ENCODE peak calls at places on chromosome 5, in six cellular contexts. One of them, this sample, is unnamed.

GRCh38 chr5:2352101-2352861 is 399.2 kb downstream of the IRX2 start:
- DNase-seq in Karpas-422: no peak
- DNase-seq in trophoblast cell: peak; percentile 4
- DNase-seq in A549: no peak
- DNase-seq in OCI-LY7: no peak
- DNase-seq in heart right ventricle: no peak
- DNase-seq in this sample: no peak

GRCh38 chr5:1417586-1418225 is 27.5 kb downstream of the SLC6A3 start:
- DNase-seq in trophoblast cell: no peak
- DNase-seq in Karpas-422: no peak
- DNase-seq in OCI-LY7: no peak
- DNase-seq in heart right ventricle: no peak
- DNase-seq in A549: no peak
- DNase-seq in this sample: no peak

GRCh38 chr5:72290356-72291133 is 29.5 kb downstream of the MRPS27 start:
- DNase-seq in heart right ventricle: no peak
- DNase-seq in A549: no peak
- DNase-seq in Karpas-422: peak; percentile 86
- DNase-seq in OCI-LY7: peak; percentile 64
- DNase-seq in trophoblast cell: no peak
- DNase-seq in this sample: no peak

GRCh38 chr5:92922231-92922967 is 658.6 kb downstream of the NR2F1-AS1 start:
- DNase-seq in Karpas-422: no peak
- DNase-seq in OCI-LY7: no peak
- DNase-seq in A549: no peak
- DNase-seq in trophoblast cell: peak; percentile 15
- DNase-seq in heart right ventricle: no peak
- DNase-seq in this sample: no peak

GRCh38 chr5:147628054-147628895 is 118.4 kb upstream of the DPYSL3 start:
- DNase-seq in Karpas-422: peak; percentile 93
- DNase-seq in OCI-LY7: peak; percentile 71
- DNase-seq in heart right ventricle: no peak
- DNase-seq in trophoblast cell: peak; percentile 91
- DNase-seq in A549: peak; percentile 61
- DNase-seq in this sample: peak; percentile 97

GRCh38 chr5:143405747-143406098 is 2.2 kb upstream of the NR3C1 start:
- DNase-seq in trophoblast cell: no peak
- DNase-seq in Karpas-422: no peak
- DNase-seq in heart right ventricle: no peak
- DNase-seq in OCI-LY7: no peak
- DNase-seq in A549: no peak
- DNase-seq in this sample: no peak

GRCh38 chr5:35854248-35854647 is 2.4 kb upstream of the IL7R start:
- DNase-seq in Karpas-422: no peak
- DNase-seq in OCI-LY7: no peak
- DNase-seq in trophoblast cell: no peak
- DNase-seq in heart right ventricle: no peak
- DNase-seq in A549: no peak
- DNase-seq in this sample: no peak

GRCh38 chr5:129410488-129410887 is 49.6 kb upstream of the ADAMTS19 start:
- DNase-seq in OCI-LY7: no peak
- DNase-seq in heart right ventricle: no peak
- DNase-seq in Karpas-422: no peak
- DNase-seq in trophoblast cell: peak; percentile 52
- DNase-seq in A549: no peak
- DNase-seq in this sample: no peak

GRCh38 chr5:145483211-145483610 is 351.9 kb downstream of the PRELID2 start:
- DNase-seq in Karpas-422: no peak
- DNase-seq in trophoblast cell: no peak
- DNase-seq in heart right ventricle: no peak
- DNase-seq in A549: peak; percentile 21
- DNase-seq in OCI-LY7: no peak
- DNase-seq in this sample: peak; percentile 40

GRCh38 chr5:32753765-32754164 is 42.6 kb downstream of the NPR3 start:
- DNase-seq in OCI-LY7: no peak
- DNase-seq in trophoblast cell: no peak
- DNase-seq in heart right ventricle: no peak
- DNase-seq in A549: peak; percentile 40
- DNase-seq in Karpas-422: no peak
- DNase-seq in this sample: peak; percentile 9

GRCh38 chr5:78490709-78491485 is 130.5 kb downstream of the SCAMP1 start:
- DNase-seq in trophoblast cell: no peak
- DNase-seq in A549: peak; percentile 41
- DNase-seq in OCI-LY7: no peak
- DNase-seq in heart right ventricle: no peak
- DNase-seq in Karpas-422: no peak
- DNase-seq in this sample: peak; percentile 55

GRCh38 chr5:87885727-87886126 is 382.9 kb downstream of the TMEM161B start:
- DNase-seq in trophoblast cell: peak; percentile 2
- DNase-seq in A549: no peak
- DNase-seq in heart right ventricle: no peak
- DNase-seq in OCI-LY7: peak; percentile 4
- DNase-seq in Karpas-422: no peak
- DNase-seq in this sample: peak; percentile 59

GRCh38 chr5:97420646-97421045 is 237.6 kb upstream of the RIOK2 start:
- DNase-seq in heart right ventricle: no peak
- DNase-seq in A549: no peak
- DNase-seq in OCI-LY7: no peak
- DNase-seq in Karpas-422: no peak
- DNase-seq in trophoblast cell: no peak
- DNase-seq in this sample: no peak

GRCh38 chr5:16467363-16468219 is 2.0 kb upstream of the ZNF622 start:
- DNase-seq in A549: no peak
- DNase-seq in Karpas-422: peak; percentile 59
- DNase-seq in trophoblast cell: peak; percentile 22
- DNase-seq in OCI-LY7: peak; percentile 9
- DNase-seq in heart right ventricle: no peak
- DNase-seq in this sample: peak; percentile 93

GRCh38 chr5:180522350-180522749 is 28.2 kb downstream of the CNOT6 start:
- DNase-seq in heart right ventricle: no peak
- DNase-seq in A549: no peak
- DNase-seq in trophoblast cell: peak; percentile 50
- DNase-seq in OCI-LY7: no peak
- DNase-seq in Karpas-422: no peak
- DNase-seq in this sample: no peak

GRCh38 chr5:127804886-127805426 is 101.8 kb downstream of the CCDC192 start:
- DNase-seq in heart right ventricle: no peak
- DNase-seq in Karpas-422: no peak
- DNase-seq in A549: no peak
- DNase-seq in trophoblast cell: no peak
- DNase-seq in OCI-LY7: no peak
- DNase-seq in this sample: no peak

GRCh38 chr5:78601622-78602314 is 46.8 kb downstream of the LHFPL2 start:
- DNase-seq in trophoblast cell: no peak
- DNase-seq in A549: peak; percentile 66
- DNase-seq in heart right ventricle: no peak
- DNase-seq in Karpas-422: no peak
- DNase-seq in OCI-LY7: no peak
- DNase-seq in this sample: peak; percentile 34

GRCh38 chr5:76867027-76867426 is 17.2 kb downstream of the S100Z start:
- DNase-seq in Karpas-422: no peak
- DNase-seq in trophoblast cell: no peak
- DNase-seq in heart right ventricle: no peak
- DNase-seq in A549: no peak
- DNase-seq in OCI-LY7: no peak
- DNase-seq in this sample: no peak

GRCh38 chr5:65199988-65200668 is 281.6 kb downstream of the ADAMTS6 start:
- DNase-seq in OCI-LY7: no peak
- DNase-seq in heart right ventricle: no peak
- DNase-seq in trophoblast cell: no peak
- DNase-seq in A549: no peak
- DNase-seq in Karpas-422: no peak
- DNase-seq in this sample: peak; percentile 51

GRCh38 chr5:157539623-157540022 is 36.0 kb downstream of the ADAM19 start:
- DNase-seq in heart right ventricle: no peak
- DNase-seq in A549: no peak
- DNase-seq in OCI-LY7: no peak
- DNase-seq in trophoblast cell: peak; percentile 34
- DNase-seq in Karpas-422: no peak
- DNase-seq in this sample: peak; percentile 31

GRCh38 chr5:157540707-157541451 is 34.7 kb downstream of the ADAM19 start:
- DNase-seq in Karpas-422: no peak
- DNase-seq in OCI-LY7: peak; percentile 39
- DNase-seq in trophoblast cell: no peak
- DNase-seq in A549: no peak
- DNase-seq in heart right ventricle: peak; percentile 45
- DNase-seq in this sample: no peak

GRCh38 chr5:157541452-157542118 is 34.0 kb downstream of the ADAM19 start:
- DNase-seq in OCI-LY7: peak; percentile 13
- DNase-seq in Karpas-422: no peak
- DNase-seq in trophoblast cell: no peak
- DNase-seq in A549: no peak
- DNase-seq in heart right ventricle: no peak
- DNase-seq in this sample: no peak

GRCh38 chr5:157538311-157538710 is 37.3 kb downstream of the ADAM19 start:
- DNase-seq in heart right ventricle: no peak
- DNase-seq in trophoblast cell: no peak
- DNase-seq in A549: no peak
- DNase-seq in Karpas-422: no peak
- DNase-seq in OCI-LY7: no peak
- DNase-seq in this sample: no peak

DNA sequence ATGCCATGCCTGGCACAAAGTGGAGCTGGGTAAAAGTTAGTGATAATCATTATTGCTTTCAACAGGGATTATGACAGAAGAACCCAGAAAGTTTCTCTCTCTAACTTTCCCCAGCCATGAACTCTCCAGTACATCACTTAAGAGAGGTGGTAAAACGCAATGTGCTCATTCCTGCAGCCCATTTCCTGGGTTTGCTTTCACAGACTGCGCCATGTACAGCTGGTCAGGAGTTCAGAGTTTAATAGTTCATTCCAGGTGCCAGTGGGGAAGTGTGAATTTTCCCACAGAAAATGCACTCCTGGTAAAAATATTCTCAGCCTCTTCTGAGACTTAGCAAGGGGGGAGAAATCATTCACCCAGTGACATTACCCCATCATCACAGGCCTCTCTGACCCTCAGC is 35.5 kb downstream of the ADAM19 start:
- DNase-seq in trophoblast cell: no peak
- DNase-seq in heart right ventricle: no peak
- DNase-seq in OCI-LY7: peak; percentile 14
- DNase-seq in A549: no peak
- DNase-seq in Karpas-422: no peak
- DNase-seq in this sample: no peak
- H3K27ac ChIP-seq in trophoblast cell: no peak overlapping the region
- H3K27ac ChIP-seq in heart right ventricle: peak overlapping the region; percentile 59
- H3K27ac ChIP-seq in OCI-LY7: no peak overlapping the region
- H3K27ac ChIP-seq in A549: no peak overlapping the region
- H3K27ac ChIP-seq in Karpas-422: no peak overlapping the region
- H3K27ac ChIP-seq in this sample: no peak overlapping the region

GRCh38 chr5:6516823-6517222 is 68.2 kb downstream of the UBE2QL1 start:
- DNase-seq in Karpas-422: no peak
- DNase-seq in heart right ventricle: no peak
- DNase-seq in trophoblast cell: no peak
- DNase-seq in OCI-LY7: no peak
- DNase-seq in A549: no peak
- DNase-seq in this sample: no peak

GRCh38 chr5:6522337-6522736 is 73.7 kb downstream of the UBE2QL1 start:
- DNase-seq in heart right ventricle: no peak
- DNase-seq in Karpas-422: no peak
- DNase-seq in A549: no peak
- DNase-seq in OCI-LY7: no peak
- DNase-seq in trophoblast cell: no peak
- DNase-seq in this sample: no peak

GRCh38 chr5:6520201-6520600 is 71.5 kb downstream of the UBE2QL1 start:
- DNase-seq in Karpas-422: no peak
- DNase-seq in trophoblast cell: no peak
- DNase-seq in A549: no peak
- DNase-seq in OCI-LY7: no peak
- DNase-seq in heart right ventricle: no peak
- DNase-seq in this sample: no peak

GRCh38 chr5:6518298-6519057 is 69.8 kb downstream of the UBE2QL1 start:
- DNase-seq in trophoblast cell: no peak
- DNase-seq in OCI-LY7: no peak
- DNase-seq in A549: no peak
- DNase-seq in Karpas-422: no peak
- DNase-seq in heart right ventricle: no peak
- DNase-seq in this sample: no peak

DNA sequence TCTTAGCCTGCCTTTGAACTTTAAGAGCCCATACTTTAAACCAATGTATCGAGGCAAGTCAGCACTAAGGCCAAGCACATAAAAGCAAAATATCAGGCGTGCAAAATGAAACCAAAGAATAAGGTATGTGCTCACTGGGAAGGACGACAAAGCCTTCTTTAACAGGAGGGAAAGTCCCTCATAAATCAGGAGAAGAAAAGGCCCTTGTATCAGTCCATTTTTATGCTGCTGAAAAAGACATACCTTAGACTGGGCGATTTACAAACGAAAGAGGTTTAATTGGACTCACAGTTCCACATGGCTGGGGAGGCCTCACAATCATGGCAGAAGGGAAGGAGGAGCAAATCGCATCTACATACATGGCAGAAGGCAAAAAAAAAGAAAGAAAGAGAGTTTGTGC is 68.8 kb downstream of the UBE2QL1 start:
- DNase-seq in A549: no peak
- DNase-seq in heart right ventricle: no peak
- DNase-seq in trophoblast cell: no peak
- DNase-seq in Karpas-422: no peak
- DNase-seq in OCI-LY7: no peak
- DNase-seq in this sample: no peak
- H3K27ac ChIP-seq in A549: no peak overlapping the region
- H3K27ac ChIP-seq in heart right ventricle: no peak overlapping the region
- H3K27ac ChIP-seq in trophoblast cell: no peak overlapping the region
- H3K27ac ChIP-seq in Karpas-422: no peak overlapping the region
- H3K27ac ChIP-seq in OCI-LY7: no peak overlapping the region
- H3K27ac ChIP-seq in this sample: no peak overlapping the region

DNA sequence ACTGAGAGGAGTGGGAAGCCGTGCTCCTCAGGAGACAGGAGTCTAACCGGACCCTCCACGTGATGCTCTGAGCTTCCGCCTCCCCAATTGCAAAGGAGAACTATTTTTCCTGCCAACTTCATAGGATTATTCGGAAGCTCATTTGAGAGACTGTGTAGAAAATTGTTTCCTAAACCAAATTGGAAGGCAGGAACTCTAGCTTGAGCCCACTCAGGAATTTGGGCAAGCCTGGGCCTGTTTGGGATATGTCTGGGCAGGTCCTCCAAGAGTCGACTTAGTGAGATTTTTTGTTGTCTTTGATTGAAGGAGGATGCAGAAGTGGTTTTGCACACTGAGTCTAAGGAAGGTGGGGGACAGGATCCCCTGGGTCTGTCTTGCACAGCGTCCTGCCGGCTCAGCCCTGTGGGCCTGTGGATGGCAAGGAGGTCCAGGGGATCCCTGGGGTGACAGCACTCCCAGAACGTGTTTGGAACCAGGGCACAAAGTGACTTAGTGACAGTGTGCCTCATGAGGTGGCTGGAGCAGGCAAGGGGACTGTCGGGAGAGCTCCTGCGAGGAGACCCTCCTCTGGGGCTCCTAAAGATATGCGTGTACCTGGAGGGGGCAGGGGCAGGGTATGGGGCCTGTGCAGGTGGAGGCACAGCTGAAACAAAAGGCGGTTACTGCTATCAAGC is 283.3 kb downstream of the NSG2 start:
- DNase-seq in trophoblast cell: peak; percentile 40
- DNase-seq in Karpas-422: no peak
- DNase-seq in OCI-LY7: no peak
- DNase-seq in A549: no peak
- DNase-seq in heart right ventricle: no peak
- DNase-seq in this sample: no peak
- H3K27ac ChIP-seq in trophoblast cell: peak overlapping the region; percentile 92
- H3K27ac ChIP-seq in Karpas-422: no peak overlapping the region
- H3K27ac ChIP-seq in OCI-LY7: no peak overlapping the region
- H3K27ac ChIP-seq in A549: peak overlapping the region; percentile 73
- H3K27ac ChIP-seq in heart right ventricle: no peak overlapping the region
- H3K27ac ChIP-seq in this sample: no peak overlapping the region

GRCh38 chr5:132464155-132464939 is 26.2 kb downstream of the IRF1 start:
- DNase-seq in heart right ventricle: no peak
- DNase-seq in OCI-LY7: peak; percentile 81
- DNase-seq in trophoblast cell: no peak
- DNase-seq in Karpas-422: no peak
- DNase-seq in A549: no peak
- DNase-seq in this sample: no peak
- H3K27ac ChIP-seq in heart right ventricle: peak overlapping the region; percentile 36
- H3K27ac ChIP-seq in OCI-LY7: no peak overlapping the region
- H3K27ac ChIP-seq in trophoblast cell: peak overlapping the region; percentile 22
- H3K27ac ChIP-seq in Karpas-422: no peak overlapping the region
- H3K27ac ChIP-seq in A549: peak overlapping the region; percentile 66
- H3K27ac ChIP-seq in this sample: no peak overlapping the region